ENCODE peak calls at places on chromosomes 6 and 20, in seven cellular contexts. One of them, this sample, is unnamed. For H3K4me1, the result is how much of the 10 kb centered on the place peaks cover.

GRCh38 chr6:119493980-119494379 is 144.4 kb upstream of the MAN1A1 start:
- DNase-seq in stomach: no peak
- DNase-seq in tibial nerve: no peak
- DNase-seq in transverse colon: no peak
- DNase-seq in HepG2: peak
- DNase-seq in SK-N-SH: no peak
- DNase-seq in K562: no peak
- DNase-seq in this sample: no peak

GRCh38 chr6:109441069-109441816 is 719 bp downstream of the SMPD2 start:
- DNase-seq in tibial nerve: no peak
- DNase-seq in stomach: peak
- DNase-seq in HepG2: peak
- DNase-seq in SK-N-SH: peak
- DNase-seq in K562: peak
- DNase-seq in transverse colon: peak
- DNase-seq in this sample: peak

GRCh38 chr6:81820422-81820821 is 67.9 kb upstream of the TENT5A start:
- DNase-seq in SK-N-SH: no peak
- DNase-seq in HepG2: no peak
- DNase-seq in K562: no peak
- DNase-seq in stomach: no peak
- DNase-seq in transverse colon: no peak
- DNase-seq in tibial nerve: no peak
- DNase-seq in this sample: no peak

GRCh38 chr6:17281100-17281496 is at the start of gene RBM24:
- DNase-seq in tibial nerve: peak
- DNase-seq in transverse colon: peak
- DNase-seq in HepG2: peak
- DNase-seq in K562: no peak
- DNase-seq in SK-N-SH: peak
- DNase-seq in stomach: peak
- DNase-seq in this sample: peak

GRCh38 chr20:58322083-58322482 is 12.6 kb downstream of the RAB22A start:
- DNase-seq in stomach: no peak
- DNase-seq in K562: no peak
- DNase-seq in SK-N-SH: peak
- DNase-seq in tibial nerve: no peak
- DNase-seq in transverse colon: no peak
- DNase-seq in HepG2: no peak
- DNase-seq in this sample: no peak

GRCh38 chr6:161130606-161131005 is 139.0 kb downstream of the MAP3K4 start:
- DNase-seq in HepG2: no peak
- DNase-seq in stomach: no peak
- DNase-seq in K562: no peak
- DNase-seq in tibial nerve: no peak
- DNase-seq in transverse colon: no peak
- DNase-seq in SK-N-SH: no peak
- DNase-seq in this sample: no peak

GRCh38 chr6:156953478-156954146 is 176.4 kb downstream of the ARID1B start:
- DNase-seq in stomach: no peak
- DNase-seq in SK-N-SH: peak
- DNase-seq in transverse colon: no peak
- DNase-seq in tibial nerve: no peak
- DNase-seq in K562: peak
- DNase-seq in HepG2: peak
- DNase-seq in this sample: no peak

GRCh38 chr6:82045965-82046756 is 201.4 kb downstream of the IBTK start:
- DNase-seq in tibial nerve: no peak
- DNase-seq in K562: no peak
- DNase-seq in stomach: no peak
- DNase-seq in transverse colon: no peak
- DNase-seq in SK-N-SH: no peak
- DNase-seq in HepG2: no peak
- DNase-seq in this sample: no peak

GRCh38 chr6:163935158-163935762 is 520.7 kb downstream of the QKI start:
- DNase-seq in K562: no peak
- DNase-seq in tibial nerve: no peak
- DNase-seq in HepG2: no peak
- DNase-seq in stomach: no peak
- DNase-seq in SK-N-SH: no peak
- DNase-seq in transverse colon: no peak
- DNase-seq in this sample: no peak

GRCh38 chr6:34982424-34982852 is 93.4 kb downstream of the ANKS1A start:
- DNase-seq in HepG2: peak
- DNase-seq in K562: peak
- DNase-seq in SK-N-SH: no peak
- DNase-seq in transverse colon: no peak
- DNase-seq in tibial nerve: no peak
- DNase-seq in stomach: no peak
- DNase-seq in this sample: no peak
- TF ChIP-seq CTCF in HepG2: peak
- TF ChIP-seq CTCF in K562: peak
- TF ChIP-seq CTCF in SK-N-SH: peak
- TF ChIP-seq CTCF in transverse colon: no peak
- TF ChIP-seq CTCF in tibial nerve: no peak
- TF ChIP-seq CTCF in stomach: no peak
- TF ChIP-seq CTCF in this sample: no peak

GRCh38 chr6:108168026-108168463 is 2.2 kb downstream of the NR2E1 start:
- DNase-seq in K562: no peak
- DNase-seq in stomach: no peak
- DNase-seq in SK-N-SH: no peak
- DNase-seq in tibial nerve: no peak
- DNase-seq in HepG2: no peak
- DNase-seq in transverse colon: no peak
- DNase-seq in this sample: no peak

GRCh38 chr6:108167449-108167903 is 1.7 kb downstream of the NR2E1 start:
- DNase-seq in SK-N-SH: no peak
- DNase-seq in stomach: no peak
- DNase-seq in transverse colon: no peak
- DNase-seq in K562: no peak
- DNase-seq in tibial nerve: no peak
- DNase-seq in HepG2: no peak
- DNase-seq in this sample: no peak

GRCh38 chr6:108165714-108166663 is at the start of gene NR2E1:
- DNase-seq in K562: no peak
- DNase-seq in tibial nerve: no peak
- DNase-seq in SK-N-SH: peak
- DNase-seq in transverse colon: no peak
- DNase-seq in HepG2: no peak
- DNase-seq in stomach: no peak
- DNase-seq in this sample: no peak

GRCh38 chr6:108168501-108168979 is 2.7 kb downstream of the NR2E1 start:
- DNase-seq in K562: no peak
- DNase-seq in transverse colon: peak
- DNase-seq in stomach: peak
- DNase-seq in HepG2: peak
- DNase-seq in SK-N-SH: peak
- DNase-seq in tibial nerve: no peak
- DNase-seq in this sample: no peak

GRCh38 chr6:108166664-108167448 is 1.0 kb downstream of the NR2E1 start:
- DNase-seq in HepG2: no peak
- DNase-seq in stomach: no peak
- DNase-seq in SK-N-SH: peak
- DNase-seq in K562: no peak
- DNase-seq in tibial nerve: no peak
- DNase-seq in transverse colon: no peak
- DNase-seq in this sample: no peak
- H3K4me1 ChIP-seq in HepG2: under half
- H3K4me1 ChIP-seq in stomach: half or more
- H3K4me1 ChIP-seq in SK-N-SH: under half
- H3K4me1 ChIP-seq in K562: under half
- H3K4me1 ChIP-seq in tibial nerve: under half
- H3K4me1 ChIP-seq in transverse colon: under half
- H3K4me1 ChIP-seq in this sample: under half

DNA sequence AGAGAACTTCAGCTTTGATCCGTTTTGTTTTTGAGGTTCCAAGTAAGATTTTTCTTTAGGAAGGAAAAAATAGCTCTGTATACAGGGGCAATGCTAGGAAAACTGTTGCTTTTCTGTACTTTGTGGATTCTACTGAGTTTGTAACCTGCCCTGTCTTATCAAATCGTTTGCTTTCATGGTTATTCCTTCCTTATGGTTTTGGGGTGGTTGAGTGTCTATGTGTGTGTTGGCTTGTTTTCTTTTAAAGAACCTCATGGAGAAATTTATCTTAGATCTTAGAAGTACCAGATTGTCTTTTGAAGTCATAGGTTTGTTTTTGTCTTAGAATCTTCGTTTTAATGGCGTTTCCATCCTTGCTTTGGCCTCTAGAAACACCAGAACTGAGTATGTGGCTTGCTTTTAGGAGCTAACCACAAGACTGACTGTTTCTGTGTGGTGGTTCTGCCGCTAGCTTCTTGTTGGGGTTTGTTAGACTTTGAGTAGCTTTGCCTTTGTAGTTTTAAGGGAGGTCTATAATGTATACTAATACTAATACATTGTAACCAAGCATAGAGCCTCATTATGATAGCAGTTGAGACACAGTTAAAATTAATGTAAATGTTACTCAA is 86.8 kb downstream of the RPP40 start:
- DNase-seq in transverse colon: no peak
- DNase-seq in HepG2: no peak
- DNase-seq in tibial nerve: no peak
- DNase-seq in stomach: no peak
- DNase-seq in SK-N-SH: no peak
- DNase-seq in K562: no peak
- DNase-seq in this sample: no peak
- TF ChIP-seq EP300 in transverse colon: no peak
- TF ChIP-seq EP300 in HepG2: no peak
- TF ChIP-seq EP300 in tibial nerve: no peak
- TF ChIP-seq EP300 in stomach: no peak
- TF ChIP-seq EP300 in SK-N-SH: no peak
- TF ChIP-seq EP300 in K562: no peak
- TF ChIP-seq EP300 in this sample: no peak

DNA sequence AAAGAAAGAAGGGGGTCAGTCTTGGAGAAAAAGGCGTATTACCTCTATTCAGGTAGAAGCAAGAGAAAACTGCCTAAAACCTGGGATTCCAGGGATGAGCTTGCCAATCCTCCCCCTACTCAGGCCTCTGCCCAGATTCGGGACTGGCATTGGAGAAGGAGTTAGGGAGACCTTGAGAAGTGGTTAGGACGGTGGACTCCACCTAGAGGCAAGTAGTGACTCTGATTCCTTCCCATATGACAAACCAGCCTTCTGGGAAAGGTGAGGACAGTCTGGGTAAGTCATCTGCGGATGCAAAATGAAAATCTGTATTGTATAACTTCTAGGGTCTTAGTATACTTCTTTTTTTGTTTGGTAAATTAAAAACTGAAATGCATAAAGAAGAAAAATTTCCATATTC is 43.8 kb downstream of the SLX4IP start:
- DNase-seq in tibial nerve: no peak
- DNase-seq in SK-N-SH: no peak
- DNase-seq in transverse colon: no peak
- DNase-seq in HepG2: no peak
- DNase-seq in stomach: no peak
- DNase-seq in K562: no peak
- DNase-seq in this sample: no peak
- TF ChIP-seq CTCF in tibial nerve: no peak
- TF ChIP-seq CTCF in SK-N-SH: no peak
- TF ChIP-seq CTCF in transverse colon: no peak
- TF ChIP-seq CTCF in HepG2: no peak
- TF ChIP-seq CTCF in stomach: no peak
- TF ChIP-seq CTCF in K562: no peak
- TF ChIP-seq CTCF in this sample: no peak

DNA sequence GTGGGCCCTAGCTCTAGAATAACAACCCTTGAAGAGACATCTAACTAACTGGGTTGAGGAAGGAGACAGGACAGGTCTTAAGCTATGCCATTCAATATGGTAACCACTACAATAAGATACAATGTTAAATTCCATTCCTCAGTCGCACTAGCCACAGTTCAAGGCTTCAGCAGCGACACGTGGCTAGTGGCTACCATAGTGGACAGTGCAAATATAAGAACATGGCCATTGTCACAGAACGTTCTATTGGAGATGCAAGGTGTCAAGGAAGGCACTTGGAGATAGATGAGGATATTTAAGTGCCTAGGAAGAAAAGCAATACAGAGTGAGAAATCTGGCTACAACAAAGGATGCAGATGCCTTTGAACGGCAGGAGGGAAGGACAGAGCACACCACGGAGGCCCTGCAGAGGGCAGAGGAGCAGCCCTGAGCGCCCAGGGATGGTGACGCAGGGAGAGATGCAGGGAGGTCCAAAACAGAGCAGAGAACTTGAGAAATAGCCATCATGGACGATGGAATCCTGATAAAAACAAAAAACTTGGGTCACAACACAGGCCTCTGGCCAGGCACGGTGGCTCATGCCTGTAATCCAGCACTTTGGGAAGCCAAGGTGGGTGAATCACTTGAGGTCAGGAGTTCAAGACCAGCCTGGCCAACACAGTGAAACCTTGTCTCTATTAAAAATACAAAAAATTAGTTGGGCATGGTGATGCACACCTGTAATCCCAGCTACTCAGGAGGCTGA is 140.7 kb downstream of the ZMYND8 start:
- DNase-seq in HepG2: no peak
- DNase-seq in stomach: no peak
- DNase-seq in SK-N-SH: no peak
- DNase-seq in K562: no peak
- DNase-seq in transverse colon: no peak
- DNase-seq in tibial nerve: no peak
- DNase-seq in this sample: no peak
- H3K4me1 ChIP-seq in HepG2: under half
- H3K4me1 ChIP-seq in stomach: under half
- H3K4me1 ChIP-seq in SK-N-SH: under half
- H3K4me1 ChIP-seq in K562: under half
- H3K4me1 ChIP-seq in transverse colon: under half
- H3K4me1 ChIP-seq in tibial nerve: under half
- H3K4me1 ChIP-seq in this sample: under half

DNA sequence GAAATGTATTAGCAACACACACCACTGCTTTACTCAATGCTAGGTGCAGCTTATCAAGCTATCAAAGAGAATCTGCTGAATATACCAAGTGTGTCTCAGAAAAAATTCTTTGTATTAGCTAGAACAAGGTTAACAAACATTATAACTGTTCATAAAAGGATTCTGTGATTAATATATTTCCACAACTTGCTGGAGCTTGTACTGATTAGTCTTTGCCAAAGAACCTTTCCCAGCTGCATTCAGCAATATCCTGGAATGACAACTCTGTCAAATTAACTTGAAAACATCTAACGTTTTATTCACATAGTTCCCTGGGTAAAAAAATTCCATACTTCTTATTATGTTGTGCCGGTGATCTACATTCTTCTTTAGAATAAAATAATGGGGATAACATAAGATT is 252.7 kb downstream of the FOXC1 start:
- DNase-seq in transverse colon: no peak
- DNase-seq in tibial nerve: no peak
- DNase-seq in HepG2: no peak
- DNase-seq in K562: no peak
- DNase-seq in SK-N-SH: no peak
- DNase-seq in stomach: no peak
- DNase-seq in this sample: no peak
- TF ChIP-seq EP300 in transverse colon: no peak
- TF ChIP-seq EP300 in tibial nerve: no peak
- TF ChIP-seq EP300 in HepG2: no peak
- TF ChIP-seq EP300 in K562: no peak
- TF ChIP-seq EP300 in SK-N-SH: no peak
- TF ChIP-seq EP300 in stomach: no peak
- TF ChIP-seq EP300 in this sample: no peak